ENCODE peak calls at places on chromosomes 2 and 18, in ten cellular contexts. B is D721Med; Q is activated gamma-delta T cell treated with Interleukin-2 at 50 U/mL for 16 hours; U is PC-9; K is CD4-positive, CD25-positive, alpha-beta regulatory T cell; S is GM10248; F is Ammon's horn; M is ACHN; T is fibroblast of mammary gland; R is activated T-cell treated with anti-CD3 and anti-CD28 coated beads for 4 hours. H is an unnamed sample.

GRCh38 chr2:20050104-20050711 is 1.2 kb downstream of the LAPTM4A start:
- DNase-seq in B (no peak), Q (peak; percentile 20), U (peak; percentile 49), K (no peak), S (peak; percentile 36), F (peak; percentile 49), M (peak; percentile 51), T (peak; percentile 92), R (no peak), H (no peak)

GRCh38 chr18:62621546-62621945 is 93.8 kb upstream of the PHLPP1 start:
- DNase-seq in B (no peak), Q (no peak), U (no peak), K (no peak), S (no peak), F (no peak), M (no peak), T (peak; percentile 28), R (no peak), H (no peak)

GRCh38 chr2:145228506-145228905 is 708.6 kb upstream of the ZEB2 start:
- DNase-seq in B (no peak), Q (no peak), U (no peak), K (no peak), S (no peak), F (no peak), M (no peak), T (peak; percentile 89), R (no peak), H (no peak)

GRCh38 chr2:29444150-29444549 is 328.9 kb downstream of the CLIP4 start:
- DNase-seq in B (no peak), Q (no peak), U (no peak), K (no peak), S (no peak), F (no peak), M (no peak), T (no peak), R (no peak), H (no peak)

GRCh38 chr18:26473721-26474120 is 74.6 kb downstream of the KCTD1 start:
- DNase-seq in B (no peak), Q (no peak), U (no peak), K (no peak), S (no peak), F (no peak), M (no peak), T (no peak), R (no peak), H (no peak)

GRCh38 chr18:49597556-49597955 is 35.7 kb downstream of the LIPG start:
- DNase-seq in B (no peak), Q (no peak), U (no peak), K (no peak), S (no peak), F (no peak), M (no peak), T (no peak), R (no peak), H (peak; percentile 60)

GRCh38 chr18:68560128-68560527 is 154.8 kb downstream of the TMX3 start:
- DNase-seq in B (no peak), Q (no peak), U (no peak), K (no peak), S (no peak), F (no peak), M (no peak), T (no peak), R (no peak), H (no peak)

GRCh38 chr2:49980774-49981173 is 826.5 kb upstream of the FSHR start:
- DNase-seq in B (no peak), Q (no peak), U (no peak), K (no peak), S (no peak), F (no peak), M (no peak), T (no peak), R (no peak), H (peak; percentile 21)

GRCh38 chr2:8676191-8676914 is 5.5 kb upstream of the ID2 start:
- DNase-seq in B (no peak), Q (no peak), U (no peak), K (no peak), S (no peak), F (peak; percentile 93), M (no peak), T (peak; percentile 86), R (no peak), H (peak; percentile 82)

GRCh38 chr2:158043181-158043948 is 58.3 kb upstream of the UPP2 start:
- DNase-seq in B (no peak), Q (no peak), U (no peak), K (no peak), S (no peak), F (no peak), M (no peak), T (no peak), R (no peak), H (no peak)

GRCh38 chr2:24763843-24764242 is 29.3 kb downstream of the PTRHD1 start:
- DNase-seq in B (no peak), Q (no peak), U (no peak), K (no peak), S (no peak), F (no peak), M (no peak), T (no peak), R (no peak), H (no peak)

GRCh38 chr2:10274376-10274775 is 28.3 kb upstream of the HPCAL1 start:
- DNase-seq in B (no peak), Q (no peak), U (no peak), K (no peak), S (no peak), F (no peak), M (no peak), T (no peak), R (no peak), H (no peak)

GRCh38 chr2:89763254-89763580 is 1071.7 kb downstream of the RPIA start:
- DNase-seq in B (no peak), Q (peak; percentile 3), U (no peak), K (no peak), S (peak; percentile 8), F (no peak), M (no peak), T (no peak), R (no peak), H (no peak)

GRCh38 chr18:8777846-8778245 is 72.5 kb downstream of the MTCL1 start:
- DNase-seq in B (no peak), Q (no peak), U (no peak), K (no peak), S (no peak), F (no peak), M (no peak), T (no peak), R (no peak), H (no peak)

GRCh38 chr2:237315170-237315880 is 98.6 kb downstream of the COL6A3 start:
- DNase-seq in B (no peak), Q (no peak), U (no peak), K (no peak), S (no peak), F (peak; percentile 88), M (no peak), T (peak; percentile 93), R (no peak), H (no peak)

GRCh38 chr18:23363865-23364570 is 89.1 kb upstream of the RIOK3 start:
- DNase-seq in B (no peak), Q (no peak), U (no peak), K (no peak), S (no peak), F (no peak), M (no peak), T (no peak), R (no peak), H (peak; percentile 2)

GRCh38 chr2:240725266-240726060 is 33.8 kb downstream of the AQP12A start:
- DNase-seq in B (no peak), Q (no peak), U (no peak), K (no peak), S (no peak), F (no peak), M (no peak), T (no peak), R (no peak), H (peak; percentile 96)

GRCh38 chr2:125085904-125086303 is 1060.8 kb downstream of the CNTNAP5 start:
- DNase-seq in B (no peak), Q (no peak), U (no peak), K (no peak), S (no peak), F (no peak), M (no peak), T (no peak), R (no peak), H (peak; percentile 55)

GRCh38 chr2:69013837-69014796 is 1.1 kb downstream of the ANTXR1 start:
- DNase-seq in B (no peak), Q (no peak), U (no peak), K (no peak), S (no peak), F (no peak), M (peak; percentile 50), T (peak; percentile 37), R (no peak), H (no peak)

GRCh38 chr2:13876491-13877037 is 756.0 kb upstream of the LRATD1 start:
- DNase-seq in B (no peak), Q (no peak), U (no peak), K (no peak), S (no peak), F (peak; percentile 2), M (no peak), T (no peak), R (no peak), H (no peak)

GRCh38 chr2:187567126-187567525 is 12.9 kb upstream of the TFPI start:
- DNase-seq in B (no peak), Q (no peak), U (no peak), K (no peak), S (no peak), F (no peak), M (no peak), T (peak; percentile 65), R (no peak), H (peak; percentile 37)

H was measured in DMS53.